ENCODE peak calls at places on chromosome 5, in nine cellular contexts. H is heart right ventricle; G is MG63; B is GM19239; S is mesothelial cell of epicardium; U is hepatic stellate cell; E is activated CD4-positive, alpha-beta T cell treated with anti-CD3 and anti-CD28 coated beads for 24 hours; N is H9; I is Calu3. F is an unnamed sample.

GRCh38 chr5:176818391-176819098 is 8.2 kb downstream of the UNC5A start:
- DNase-seq in G (no peak), H (no peak), U (no peak), N (peak), I (peak), B (peak), S (no peak), E (no peak), F (no peak)

GRCh38 chr5:180136661-180137381 is 65.3 kb upstream of the RNF130 start:
- DNase-seq in S (peak), I (no peak), G (no peak), E (no peak), H (no peak), N (peak), U (no peak), B (no peak), F (no peak)

GRCh38 chr5:150615141-150615699 is 25.2 kb upstream of the SYNPO start:
- DNase-seq in G (peak), E (no peak), B (no peak), S (no peak), N (no peak), U (no peak), H (peak), I (peak), F (no peak)

GRCh38 chr5:142644640-142645361 is 41.1 kb downstream of the FGF1 start:
- DNase-seq in G (peak), N (no peak), U (peak), B (no peak), S (no peak), E (no peak), H (peak), I (peak), F (no peak)

GRCh38 chr5:155013526-155013925 is at the start of gene KIF4B:
- DNase-seq in U (no peak), H (no peak), G (no peak), B (no peak), E (no peak), S (no peak), I (no peak), N (no peak), F (no peak)

GRCh38 chr5:83956386-83956785 is 235.7 kb upstream of the HAPLN1 start:
- DNase-seq in H (no peak), I (no peak), E (no peak), S (no peak), G (no peak), N (no peak), U (no peak), B (no peak), F (no peak)

GRCh38 chr5:175687231-175687701 is 29.4 kb downstream of the HRH2 start:
- DNase-seq in B (no peak), S (no peak), G (peak), I (no peak), N (no peak), H (peak), E (no peak), U (no peak), F (peak)

GRCh38 chr5:125683669-125684068 is 739.5 kb upstream of the GRAMD2B start:
- DNase-seq in G (no peak), H (no peak), U (no peak), I (no peak), B (no peak), N (no peak), S (no peak), E (no peak), F (no peak)

GRCh38 chr5:109921735-109922395 is 232.1 kb downstream of the MAN2A1 start:
- DNase-seq in N (no peak), G (no peak), E (no peak), I (no peak), H (peak), S (no peak), B (no peak), U (no peak), F (no peak)

GRCh38 chr5:105350406-105351140 is 1788.0 kb upstream of the NUDT12 start:
- DNase-seq in E (no peak), N (no peak), G (no peak), S (no peak), B (no peak), U (no peak), I (no peak), H (no peak), F (no peak)

GRCh38 chr5:31537856-31538255 is 5.8 kb downstream of the C5orf22 start:
- DNase-seq in B (no peak), I (no peak), H (no peak), S (no peak), U (peak), E (no peak), G (no peak), N (no peak), F (no peak)

GRCh38 chr5:9789818-9790217 is 159.7 kb upstream of the TAS2R1 start:
- DNase-seq in U (no peak), N (no peak), B (no peak), H (no peak), G (peak), S (no peak), E (no peak), I (no peak), F (no peak)

GRCh38 chr5:177366528-177367322 is 9.0 kb downstream of the RGS14 start:
- DNase-seq in U (peak), N (peak), G (no peak), H (peak), I (no peak), S (peak), E (no peak), B (no peak), F (peak)

GRCh38 chr5:72921103-72921502 is 34.7 kb upstream of the FCHO2 start:
- DNase-seq in H (no peak), B (no peak), I (no peak), E (no peak), G (no peak), N (no peak), S (no peak), U (no peak), F (no peak)

GRCh38 chr5:32170303-32171170 is 3.6 kb downstream of the GOLPH3 start:
- DNase-seq in G (peak), E (no peak), H (no peak), B (no peak), N (no peak), I (no peak), U (peak), S (no peak), F (no peak)

GRCh38 chr5:136036293-136036911 is 7.6 kb downstream of the TGFBI start:
- DNase-seq in I (no peak), S (no peak), N (no peak), U (no peak), G (no peak), H (no peak), E (no peak), B (no peak), F (no peak)

GRCh38 chr5:176929654-176930053 is 30.5 kb upstream of the HK3 start:
- DNase-seq in N (no peak), U (no peak), B (no peak), I (no peak), S (no peak), G (no peak), H (no peak), E (no peak), F (no peak)

GRCh38 chr5:6837519-6838110 is 124.4 kb downstream of the TENT4A start:
- DNase-seq in I (peak), B (peak), N (no peak), U (peak), H (no peak), S (no peak), G (no peak), E (no peak), F (peak)

GRCh38 chr5:83714780-83715179 is 5.9 kb downstream of the HAPLN1 start:
- DNase-seq in B (no peak), N (no peak), G (no peak), S (no peak), E (no peak), I (peak), U (no peak), H (no peak), F (no peak)

F was measured in small intestine.